ENCODE peak calls at places on chromosomes 13 and 19, in seven cellular contexts. C is foreskin keratinocyte; V is memory B cell; X is pancreas; W is heart right ventricle; O is left ventricle myocardium superior; D is activated T-helper 17 cell treated with anti-CD3 and anti-CD28 coated beads, Interleukin-2, amount 50 U/mL, for 72 hours. Y is an unnamed sample.

GRCh38 chr19:29320611-29321010 is 107.7 kb upstream of the UQCRFS1 start:
- ATAC-seq in C (no peak), O (no peak), D (no peak), X (no peak), V (no peak), W (no peak), Y (no peak)

GRCh38 chr19:10113592-10113963 is 2.1 kb downstream of the P2RY11 start:
- ATAC-seq in W (peak; percentile 2), X (peak; percentile 4), O (peak; percentile 10), V (no peak), C (no peak), D (no peak), Y (peak; percentile 2)

GRCh38 chr19:10450853-10451609 is 30.7 kb downstream of the PDE4A start:
- ATAC-seq in D (peak; percentile 51), V (no peak), W (peak; percentile 11), X (no peak), C (peak; percentile 40), O (no peak), Y (peak; percentile 28)

GRCh38 chr19:15324791-15325519 is 7.4 kb downstream of the BRD4 start:
- ATAC-seq in O (peak; percentile 78), V (peak; percentile 33), C (no peak), W (peak; percentile 73), D (peak; percentile 18), X (peak; percentile 78), Y (peak; percentile 10)

GRCh38 chr19:10299545-10300458 is 9.8 kb downstream of the ZGLP1 start:
- ATAC-seq in C (no peak), O (peak; percentile 42), V (no peak), D (no peak), X (peak; percentile 19), W (peak; percentile 46), Y (peak; percentile 24)

GRCh38 chr13:108218044-108218974 is at the start of gene ABHD13:
- ATAC-seq in C (peak; percentile 79), X (peak; percentile 89), O (peak; percentile 89), D (peak; percentile 71), V (peak; percentile 65), W (peak; percentile 90), Y (peak; percentile 85)

GRCh38 chr13:30196025-30196424 is 111.3 kb downstream of the KATNAL1 start:
- ATAC-seq in O (no peak), C (no peak), V (no peak), W (no peak), X (peak; percentile 58), D (no peak), Y (no peak)

GRCh38 chr19:531753-532571 is at the start of gene CDC34:
- ATAC-seq in W (peak; percentile 9), D (peak; percentile 31), X (peak; percentile 4), C (peak; percentile 13), O (peak; percentile 5), V (peak; percentile 27), Y (no peak)

GRCh38 chr19:56884481-56884880 is 44.0 kb upstream of the PEG3 start:
- ATAC-seq in O (no peak), X (no peak), D (no peak), W (no peak), C (no peak), V (no peak), Y (no peak)

GRCh38 chr19:7540761-7541480 is 5.4 kb downstream of the PNPLA6 start:
- ATAC-seq in W (peak; percentile 7), X (no peak), D (peak; percentile 65), C (peak; percentile 72), O (no peak), V (no peak), Y (peak; percentile 2)

GRCh38 chr19:54127688-54128440 is 9.7 kb upstream of the CNOT3 start:
- ATAC-seq in D (no peak), W (no peak), X (no peak), C (no peak), O (no peak), V (no peak), Y (no peak)

GRCh38 chr13:20254076-20254475 is 22.0 kb upstream of the GJB6 start:
- ATAC-seq in O (no peak), C (no peak), V (no peak), X (no peak), D (no peak), W (no peak), Y (no peak)

GRCh38 chr13:93224545-93224944 is 2.1 kb upstream of the GPC6 start:
- ATAC-seq in V (no peak), C (no peak), X (no peak), W (no peak), D (no peak), O (no peak), Y (no peak)

GRCh38 chr13:32409561-32410440 is 18.1 kb downstream of the N4BP2L1 start:
- ATAC-seq in D (no peak), O (peak; percentile 95), X (peak; percentile 72), W (peak; percentile 96), C (peak; percentile 51), V (no peak), Y (no peak)

GRCh38 chr19:32581704-32582164 is 744 bp downstream of the PDCD5 start:
- ATAC-seq in W (peak; percentile 30), X (peak; percentile 7), D (no peak), O (peak; percentile 44), C (peak; percentile 33), V (no peak), Y (peak; percentile 7)

GRCh38 chr13:79406597-79406908 is 498 bp upstream of the RBM26 start:
- ATAC-seq in X (peak; percentile 56), W (no peak), D (peak; percentile 34), C (peak; percentile 51), V (peak; percentile 25), O (peak; percentile 36), Y (peak; percentile 46)

GRCh38 chr19:35760711-35761349 is 2.9 kb downstream of the PROSER3 start:
- ATAC-seq in X (no peak), W (no peak), D (no peak), C (no peak), V (no peak), O (no peak), Y (no peak)

GRCh38 chr19:42606660-42607351 is 12.1 kb upstream of the CEACAM8 start:
- ATAC-seq in C (peak; percentile 65), O (no peak), W (no peak), X (peak; percentile 98), D (peak; percentile 77), V (no peak), Y (peak; percentile 89)

GRCh38 chr19:43101950-43102349 is 19.4 kb upstream of the PSG2 start:
- ATAC-seq in W (no peak), V (no peak), O (no peak), D (no peak), C (no peak), X (no peak), Y (no peak)

GRCh38 chr19:38250821-38251563 is 5.2 kb downstream of the PPP1R14A start:
- ATAC-seq in V (no peak), C (no peak), O (peak; percentile 75), X (peak; percentile 55), W (peak; percentile 61), D (no peak), Y (peak; percentile 12)

GRCh38 chr13:77415253-77416127 is 88.6 kb upstream of the MYCBP2 start:
- ATAC-seq in D (peak; percentile 43), X (no peak), O (peak; percentile 21), W (no peak), C (peak; percentile 69), V (peak; percentile 91), Y (peak; percentile 35)

GRCh38 chr13:40552895-40553294 is 113.5 kb downstream of the FOXO1 start:
- ATAC-seq in X (peak; percentile 81), D (no peak), C (no peak), W (no peak), O (no peak), V (no peak), Y (peak; percentile 84)

GRCh38 chr19:12802267-12803106 is 618 bp downstream of the THSD8 start:
- ATAC-seq in C (no peak), D (no peak), X (no peak), V (no peak), O (peak; percentile 7), W (peak; percentile 1), Y (no peak)

GRCh38 chr19:52991484-52991883 is 22.2 kb upstream of the ERVV-1 start:
- ATAC-seq in C (peak; percentile 67), D (no peak), O (no peak), W (no peak), X (no peak), V (no peak), Y (no peak)

GRCh38 chr19:46610851-46611770 is 10.0 kb downstream of the CALM3 start:
- ATAC-seq in D (peak; percentile 25), X (no peak), O (no peak), V (peak; percentile 47), W (no peak), C (no peak), Y (no peak)

GRCh38 chr19:10577951-10578350 is 9.2 kb downstream of the AP1M2 start:
- ATAC-seq in O (no peak), X (no peak), D (no peak), V (no peak), C (no peak), W (no peak), Y (no peak)

GRCh38 chr13:69706807-69707206 is 400.8 kb upstream of the ATXN8OS start:
- ATAC-seq in O (no peak), W (no peak), X (no peak), D (no peak), V (no peak), C (no peak), Y (no peak)

GRCh38 chr13:110438211-110438610 is 123.3 kb downstream of the RAB20 start:
- ATAC-seq in O (peak; percentile 14), C (no peak), X (no peak), V (no peak), W (peak; percentile 41), D (no peak), Y (no peak)

GRCh38 chr13:98293103-98293502 is 116.0 kb upstream of the RNF113B start:
- ATAC-seq in D (no peak), C (no peak), O (no peak), V (no peak), X (peak; percentile 89), W (no peak), Y (no peak)

GRCh38 chr13:105937451-105937850 is 598.0 kb downstream of the EFNB2 start:
- ATAC-seq in X (no peak), V (no peak), C (peak; percentile 52), D (no peak), W (peak; percentile 42), O (peak; percentile 51), Y (no peak)